ENCODE peak calls at places on chromosome 3, in eight cellular contexts. S, J, E, R, X, Q, N and V are unnamed samples.

GRCh38 chr3:144670560-144670959 is 698.9 kb downstream of the DIPK2A start:
- DNase-seq in S (no peak), J (no peak), E (no peak), R (no peak), X (no peak), Q (no peak), N (no peak), V (no peak)

GRCh38 chr3:39972508-39972907 is 163.1 kb downstream of the MYRIP start:
- DNase-seq in S (no peak), J (no peak), E (no peak), R (no peak), X (no peak), Q (no peak), N (no peak), V (no peak)

GRCh38 chr3:184815046-184815930 is 3.3 kb downstream of the VPS8 start:
- DNase-seq in S (no peak), J (no peak), E (no peak), R (peak), X (no peak), Q (no peak), N (no peak), V (peak)

GRCh38 chr3:123281406-123281805 is 79.7 kb downstream of the SEC22A start:
- DNase-seq in S (no peak), J (no peak), E (no peak), R (no peak), X (no peak), Q (no peak), N (no peak), V (no peak)

GRCh38 chr3:119524931-119525662 is 26.8 kb downstream of the TIMMDC1 start:
- DNase-seq in S (no peak), J (no peak), E (no peak), R (no peak), X (no peak), Q (no peak), N (no peak), V (no peak)

GRCh38 chr3:38655708-38656300 is 6.3 kb upstream of the SCN5A start:
- DNase-seq in S (peak), J (peak), E (peak), R (peak), X (no peak), Q (no peak), N (no peak), V (peak)

GRCh38 chr3:25573386-25574171 is 91.1 kb downstream of the TOP2B start:
- DNase-seq in S (no peak), J (no peak), E (no peak), R (no peak), X (no peak), Q (no peak), N (no peak), V (no peak)

GRCh38 chr3:13420817-13421755 is 964 bp upstream of the NUP210 start:
- DNase-seq in S (peak), J (no peak), E (no peak), R (no peak), X (no peak), Q (peak), N (peak), V (no peak)

GRCh38 chr3:74592359-74592758 is 22.1 kb downstream of the CNTN3 start:
- DNase-seq in S (no peak), J (no peak), E (no peak), R (no peak), X (no peak), Q (no peak), N (no peak), V (no peak)

GRCh38 chr3:107218864-107219269 is 158.4 kb upstream of the CCDC54 start:
- DNase-seq in S (no peak), J (no peak), E (no peak), R (no peak), X (no peak), Q (no peak), N (no peak), V (no peak)

GRCh38 chr3:16174389-16174788 is at the start of gene GALNT15:
- DNase-seq in S (no peak), J (peak), E (peak), R (peak), X (peak), Q (no peak), N (peak), V (peak)

GRCh38 chr3:194139977-194140351 is 4.0 kb downstream of the HES1 start:
- DNase-seq in S (no peak), J (no peak), E (no peak), R (no peak), X (no peak), Q (no peak), N (no peak), V (no peak)

GRCh38 chr3:45509038-45509767 is 85.3 kb upstream of the LIMD1 start:
- DNase-seq in S (no peak), J (no peak), E (no peak), R (peak), X (no peak), Q (no peak), N (no peak), V (peak)

GRCh38 chr3:187072582-187072981 is 66.7 kb downstream of the RPL39L start:
- DNase-seq in S (peak), J (no peak), E (no peak), R (no peak), X (no peak), Q (no peak), N (no peak), V (no peak)

GRCh38 chr3:126372413-126373145 is 15.4 kb upstream of the KLF15 start:
- DNase-seq in S (peak), J (no peak), E (no peak), R (no peak), X (no peak), Q (no peak), N (peak), V (no peak)

GRCh38 chr3:180548050-180548449 is 53.9 kb upstream of the TTC14 start:
- DNase-seq in S (no peak), J (no peak), E (no peak), R (no peak), X (no peak), Q (no peak), N (no peak), V (no peak)

GRCh38 chr3:18416332-18416731 is 8.8 kb downstream of the SATB1 start:
- DNase-seq in S (no peak), J (no peak), E (no peak), R (no peak), X (no peak), Q (no peak), N (no peak), V (no peak)

GRCh38 chr3:193928354-193929209 is 207.4 kb upstream of the HES1 start:
- DNase-seq in S (no peak), J (no peak), E (no peak), R (no peak), X (no peak), Q (no peak), N (no peak), V (no peak)

GRCh38 chr3:10975695-10976234 is 16.8 kb upstream of the SLC6A1 start:
- DNase-seq in S (no peak), J (no peak), E (no peak), R (no peak), X (no peak), Q (no peak), N (no peak), V (no peak)

GRCh38 chr3:10972359-10972758 is 20.2 kb upstream of the SLC6A1 start:
- DNase-seq in S (no peak), J (no peak), E (no peak), R (no peak), X (no peak), Q (no peak), N (peak), V (no peak)

GRCh38 chr3:10974131-10974530 is 18.4 kb upstream of the SLC6A1 start:
- DNase-seq in S (no peak), J (no peak), E (no peak), R (no peak), X (no peak), Q (no peak), N (peak), V (no peak)

GRCh38 chr3:10974746-10975375 is 17.7 kb upstream of the SLC6A1 start:
- DNase-seq in S (no peak), J (no peak), E (no peak), R (no peak), X (no peak), Q (no peak), N (peak), V (no peak)

GRCh38 chr3:10973196-10973595 is 19.4 kb upstream of the SLC6A1 start:
- DNase-seq in S (no peak), J (no peak), E (no peak), R (no peak), X (no peak), Q (no peak), N (peak), V (no peak)
- TF ChIP-seq CTCF in S (no peak), J (no peak), E (no peak), R (no peak), X (no peak), Q (no peak), N (no peak), V (no peak)

GRCh38 chr3:72154391-72155300 is 369.7 kb upstream of the PROK2 start:
- DNase-seq in S (no peak), J (no peak), E (no peak), R (no peak), X (no peak), Q (no peak), N (no peak), V (no peak)
- TF ChIP-seq CTCF in S (no peak), J (no peak), E (no peak), R (no peak), X (no peak), Q (no peak), N (no peak), V (no peak)

GRCh38 chr3:2921903-2922302 is 188.3 kb downstream of the IL5RA start:
- DNase-seq in S (peak), J (peak), E (no peak), R (no peak), X (no peak), Q (no peak), N (no peak), V (peak)
- TF ChIP-seq CTCF in S (peak), J (peak), E (peak), R (no peak), X (peak), Q (no peak), N (peak), V (peak)

DNA sequence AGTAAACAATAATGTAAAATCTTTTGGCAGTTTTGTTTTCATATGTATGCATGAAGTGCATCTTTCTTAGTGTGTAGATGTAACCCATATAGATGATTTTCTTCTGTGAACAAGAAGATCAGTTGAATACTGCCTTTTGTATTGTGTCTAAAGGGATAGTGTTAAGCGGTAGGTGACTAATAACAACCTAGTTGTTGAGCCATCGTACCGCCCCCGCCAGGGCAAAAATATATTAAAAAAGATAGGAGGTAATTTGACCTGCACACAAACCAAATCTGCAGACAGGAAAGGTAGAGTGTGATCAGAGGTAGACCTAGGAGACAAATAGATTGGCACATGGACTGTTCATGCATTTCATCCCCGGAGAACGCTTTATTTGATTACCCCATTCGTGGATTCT is 3.3 kb upstream of the GMNC start:
- DNase-seq in S (peak), J (no peak), E (no peak), R (no peak), X (no peak), Q (no peak), N (no peak), V (no peak)
- TF ChIP-seq CTCF in S (peak), J (peak), E (no peak), R (no peak), X (no peak), Q (no peak), N (no peak), V (no peak)